ENCODE peak calls at places on chromosomes 12 and 14, in six cellular contexts. Q, M, P, A, X and V are unnamed samples.
A peak's percentile ranks its signal among the peaks of the same experiment; 100 is the strongest.

GRCh38 chr12:15558915-15559528 is 230.2 kb downstream of the EPS8 start:
- DNase-seq in Q (no peak), M (no peak), P (no peak), A (no peak), X (no peak), V (no peak)

GRCh38 chr14:83416476-83416875 is 1882.8 kb upstream of the SEL1L start:
- DNase-seq in Q (no peak), M (no peak), P (no peak), A (no peak), X (no peak), V (no peak)

GRCh38 chr12:69392146-69392928 is 32.8 kb downstream of the YEATS4 start:
- DNase-seq in Q (no peak), M (peak; percentile 7), P (no peak), A (no peak), X (no peak), V (peak; percentile 25)

GRCh38 chr12:43786899-43787693 is 19.0 kb downstream of the TWF1 start:
- DNase-seq in Q (no peak), M (no peak), P (no peak), A (no peak), X (no peak), V (no peak)

GRCh38 chr14:75048101-75048500 is 3.2 kb downstream of the MLH3 start:
- DNase-seq in Q (no peak), M (no peak), P (no peak), A (no peak), X (no peak), V (no peak)

GRCh38 chr14:74501135-74501614 is 7.6 kb downstream of the ISCA2 start:
- DNase-seq in Q (no peak), M (peak; percentile 85), P (no peak), A (no peak), X (no peak), V (no peak)

GRCh38 chr12:92301329-92301728 is 155.7 kb upstream of the BTG1 start:
- DNase-seq in Q (no peak), M (no peak), P (no peak), A (no peak), X (no peak), V (no peak)

GRCh38 chr12:7638064-7638763 is 27.5 kb downstream of the APOBEC1 start:
- DNase-seq in Q (no peak), M (no peak), P (no peak), A (no peak), X (no peak), V (no peak)

GRCh38 chr14:77989441-77989891 is 180.7 kb upstream of the NRXN3 start:
- DNase-seq in Q (no peak), M (no peak), P (no peak), A (peak; percentile 29), X (no peak), V (no peak)

GRCh38 chr12:124323771-124324530 is 29.1 kb downstream of the RFLNA start:
- DNase-seq in Q (no peak), M (no peak), P (no peak), A (no peak), X (no peak), V (no peak)

GRCh38 chr12:12784911-12785814 is at the start of gene APOLD1:
- DNase-seq in Q (no peak), M (peak; percentile 99), P (no peak), A (no peak), X (no peak), V (no peak)

GRCh38 chr14:41785696-41786095 is 179.0 kb downstream of the LRFN5 start:
- DNase-seq in Q (no peak), M (no peak), P (no peak), A (no peak), X (no peak), V (no peak)

GRCh38 chr12:93645702-93646101 is 31.5 kb upstream of the CRADD start:
- DNase-seq in Q (no peak), M (no peak), P (no peak), A (no peak), X (no peak), V (no peak)

GRCh38 chr12:58395470-58395869 is 454.1 kb downstream of the ATP23 start:
- DNase-seq in Q (no peak), M (no peak), P (no peak), A (no peak), X (no peak), V (no peak)

GRCh38 chr14:90532826-90533525 is 136.1 kb downstream of the CALM1 start:
- DNase-seq in Q (no peak), M (no peak), P (no peak), A (no peak), X (no peak), V (no peak)

GRCh38 chr14:24367506-24368214 is at the start of gene NFATC4:
- DNase-seq in Q (peak; percentile 76), M (peak; percentile 68), P (no peak), A (no peak), X (no peak), V (no peak)

GRCh38 chr14:87600236-87600635 is 392.7 kb downstream of the GALC start:
- DNase-seq in Q (no peak), M (no peak), P (no peak), A (no peak), X (no peak), V (no peak)

GRCh38 chr12:94027561-94027960 is 120.8 kb upstream of the PLXNC1 start:
- DNase-seq in Q (no peak), M (no peak), P (no peak), A (no peak), X (no peak), V (no peak)